ENCODE peak calls at places on chromosomes 11 and 22, in four cellular contexts. B, F, W and O are unnamed samples.

GRCh38 chr22:33975841-33976240 is 55.6 kb upstream of the LARGE1 start:
- DNase-seq in F (no peak), B (no peak), W (no peak), O (no peak)

GRCh38 chr22:37235897-37236607 is 8.0 kb downstream of the RAC2 start:
- DNase-seq in W (no peak), F (no peak), B (no peak), O (no peak)

GRCh38 chr11:94803491-94803890 is 35.3 kb downstream of the AMOTL1 start:
- DNase-seq in B (no peak), F (no peak), W (no peak), O (no peak)

GRCh38 chr11:83371489-83371888 is 85.3 kb upstream of the CCDC90B start:
- DNase-seq in F (no peak), B (no peak), W (no peak), O (no peak)

GRCh38 chr11:2741377-2742131 is 41.8 kb upstream of the KCNQ1OT1 start:
- DNase-seq in W (no peak), F (peak), B (no peak), O (peak)

GRCh38 chr11:44842219-44842618 is 108.5 kb downstream of the TP53I11 start:
- DNase-seq in W (no peak), F (no peak), B (no peak), O (no peak)

GRCh38 chr11:45331839-45332485 is 45.8 kb upstream of the SYT13 start:
- DNase-seq in W (no peak), F (no peak), B (no peak), O (no peak)

GRCh38 chr11:19441752-19442553 is 201.2 kb upstream of the E2F8 start:
- DNase-seq in B (no peak), F (peak), W (no peak), O (peak)

GRCh38 chr22:40462195-40462988 is 92.0 kb downstream of the SGSM3 start:
- DNase-seq in W (no peak), F (no peak), B (peak), O (no peak)

GRCh38 chr11:3909901-3910300 is 54.4 kb downstream of the STIM1 start:
- DNase-seq in B (no peak), W (no peak), F (no peak), O (no peak)

GRCh38 chr11:123186291-123186690 is 8.8 kb downstream of the CLMP start:
- DNase-seq in B (no peak), F (no peak), W (no peak), O (no peak)

GRCh38 chr11:4125141-4125540 is 30.5 kb downstream of the RRM1 start:
- DNase-seq in F (no peak), W (no peak), B (no peak), O (no peak)

GRCh38 chr11:8003187-8003586 is 16.1 kb downstream of the EIF3F start:
- DNase-seq in W (no peak), B (no peak), F (no peak), O (no peak)

GRCh38 chr11:76588455-76589325 is 81.9 kb downstream of the LRRC32 start:
- DNase-seq in W (no peak), F (no peak), B (no peak), O (no peak)

GRCh38 chr11:65589444-65590239 is 6.0 kb downstream of the KCNK7 start:
- DNase-seq in B (no peak), F (peak), W (no peak), O (no peak)

GRCh38 chr11:2446590-2447252 is 1.9 kb downstream of the KCNQ1 start:
- DNase-seq in W (no peak), B (no peak), F (no peak), O (no peak)

GRCh38 chr11:43904737-43905515 is 24.3 kb downstream of the ALKBH3 start:
- DNase-seq in F (no peak), B (no peak), W (no peak), O (no peak)

GRCh38 chr11:3616721-3617460 is 24.9 kb downstream of the ART5 start:
- DNase-seq in B (no peak), F (no peak), W (no peak), O (no peak)

GRCh38 chr11:35623708-35624168 is 5.5 kb downstream of the FJX1 start:
- DNase-seq in W (no peak), B (no peak), F (no peak), O (no peak)

GRCh38 chr22:20530368-20531153 is 23.2 kb downstream of the MED15 start:
- DNase-seq in F (no peak), B (no peak), W (no peak), O (peak)

GRCh38 chr11:134516529-134516928 is 104.5 kb upstream of the B3GAT1 start:
- DNase-seq in W (no peak), B (no peak), F (no peak), O (no peak)
- TF ChIP-seq JUN in W (no peak), B (no peak), F (no peak), O (no peak)

GRCh38 chr11:112652786-112653390 is 308.3 kb upstream of the NCAM1 start:
- DNase-seq in B (no peak), W (no peak), F (no peak), O (no peak)
- TF ChIP-seq RNF2 in B (no peak), W (no peak), F (no peak), O (no peak)

GRCh38 chr11:114426280-114426679 is 13.0 kb upstream of the REXO2 start:
- DNase-seq in F (no peak), B (no peak), W (no peak), O (no peak)
- TF ChIP-seq JUN in F (no peak), B (no peak), W (no peak), O (no peak)

DNA sequence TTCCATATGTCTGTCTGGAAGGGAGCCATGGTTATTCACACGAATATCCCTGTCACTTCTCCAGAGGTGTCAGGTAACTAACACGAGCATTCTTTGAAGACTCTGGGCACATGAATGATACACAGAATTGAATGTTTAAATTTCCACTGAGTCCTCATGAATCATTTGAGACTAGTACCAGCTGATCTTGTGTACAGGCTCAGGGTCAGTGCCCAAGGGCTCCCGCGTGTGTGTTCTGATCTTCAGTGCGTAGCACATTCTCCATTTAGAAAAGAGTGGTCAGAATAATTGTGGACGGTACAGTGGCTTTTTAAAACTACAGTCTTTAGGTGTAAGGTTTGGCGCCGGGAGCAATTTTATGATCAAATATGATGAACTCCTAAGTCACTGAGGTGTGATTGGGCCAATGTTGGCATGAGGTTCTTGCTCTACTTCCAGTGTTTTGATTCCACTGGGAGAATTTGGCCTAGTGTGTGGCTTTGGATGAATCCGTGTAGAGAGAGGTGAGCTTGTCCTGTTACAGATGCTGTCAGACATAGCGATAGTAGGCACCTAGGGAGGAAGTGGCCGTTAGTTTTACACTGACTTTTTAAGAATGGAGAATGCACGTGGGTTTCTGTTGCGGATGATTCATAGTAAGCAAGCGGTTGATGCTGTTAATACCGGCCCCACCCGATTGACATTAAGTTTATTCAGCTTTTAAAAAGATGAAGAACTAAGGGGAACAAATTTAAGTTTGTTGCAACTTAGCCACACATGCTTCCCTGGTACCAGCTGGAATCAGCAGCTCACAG is 22.2 kb downstream of the NUP50 start:
- DNase-seq in F (no peak), B (no peak), W (no peak), O (no peak)
- TF ChIP-seq RNF2 in F (no peak), B (no peak), W (no peak), O (no peak)

GRCh38 chr22:49300951-49301397 is 526.7 kb downstream of the BRD1 start:
- DNase-seq in F (no peak), B (no peak), W (no peak), O (no peak)
- TF ChIP-seq JUN in F (no peak), B (no peak), W (no peak), O (no peak)

GRCh38 chr22:31631381-31631780 is 30.6 kb downstream of the PISD start:
- DNase-seq in B (no peak), F (no peak), W (no peak), O (no peak)
- TF ChIP-seq RNF2 in B (no peak), F (no peak), W (no peak), O (no peak)

GRCh38 chr11:134753805-134754130 is 341.7 kb upstream of the B3GAT1 start:
- DNase-seq in F (no peak), W (no peak), B (no peak), O (no peak)
- TF ChIP-seq JUN in F (no peak), W (no peak), B (no peak), O (no peak)

GRCh38 chr22:30116362-30117117 is 36.3 kb downstream of the HORMAD2 start:
- DNase-seq in B (peak), F (no peak), W (no peak), O (no peak)
- TF ChIP-seq RNF2 in B (no peak), F (no peak), W (no peak), O (no peak)